ENCODE peak calls at places on chromosomes 7 and 10, in nine cellular contexts. I is GM20000; L is NB4; U is activated CD8-positive, alpha-beta memory T cell treated with anti-CD3 and anti-CD28 coated beads for 4 hours; M is HEK293T; O is stimulated activated naive CD8-positive, alpha-beta T cell treated with anti-CD3 and anti-CD28 coated beads, Interleukin-15, Interleukin-2, amounts not matched to agents 100 U/mL and 50 U/mL, for 24 hours; W is OCI-M1; C is brain microvascular endothelial cell; P is BJ. Z is an unnamed sample.

GRCh38 chr7:140153666-140154161 is 23.1 kb downstream of the KDM7A start:
- DNase-seq in I (peak), L (no peak), U (no peak), M (no peak), O (no peak), W (no peak), C (no peak), P (no peak), Z (no peak)

GRCh38 chr7:42010751-42011150 is 226.3 kb downstream of the GLI3 start:
- DNase-seq in I (no peak), L (no peak), U (no peak), M (no peak), O (no peak), W (no peak), C (no peak), P (peak), Z (no peak)

GRCh38 chr7:36820527-36821170 is 96.4 kb upstream of the AOAH start:
- DNase-seq in I (no peak), L (no peak), U (no peak), M (no peak), O (no peak), W (no peak), C (no peak), P (no peak), Z (no peak)

GRCh38 chr10:117552759-117553158 is 10.2 kb downstream of the EMX2 start:
- DNase-seq in I (no peak), L (no peak), U (no peak), M (no peak), O (no peak), W (no peak), C (no peak), P (no peak), Z (no peak)

GRCh38 chr7:103150192-103150591 is 1.3 kb upstream of the NAPEPLD start:
- DNase-seq in I (no peak), L (peak), U (no peak), M (no peak), O (no peak), W (peak), C (no peak), P (no peak), Z (no peak)

GRCh38 chr7:124724079-124724478 is 41.5 kb downstream of the GPR37 start:
- DNase-seq in I (no peak), L (no peak), U (no peak), M (no peak), O (no peak), W (no peak), C (no peak), P (no peak), Z (no peak)

GRCh38 chr7:20591086-20591485 is 24.4 kb upstream of the ABCB5 start:
- DNase-seq in I (no peak), L (no peak), U (no peak), M (no peak), O (no peak), W (no peak), C (no peak), P (no peak), Z (no peak)

GRCh38 chr10:116770281-116770680 is 27.9 kb upstream of the HSPA12A start:
- DNase-seq in I (no peak), L (no peak), U (no peak), M (no peak), O (no peak), W (no peak), C (no peak), P (no peak), Z (no peak)

GRCh38 chr10:78779339-78779955 is 289.3 kb upstream of the ZMIZ1 start:
- DNase-seq in I (no peak), L (no peak), U (no peak), M (no peak), O (no peak), W (no peak), C (no peak), P (no peak), Z (peak)

GRCh38 chr10:70528726-70529362 is 50.3 kb downstream of the PALD1 start:
- DNase-seq in I (no peak), L (peak), U (no peak), M (peak), O (no peak), W (peak), C (peak), P (no peak), Z (peak)

GRCh38 chr10:121518321-121518720 is 79.9 kb downstream of the FGFR2 start:
- DNase-seq in I (no peak), L (no peak), U (no peak), M (no peak), O (no peak), W (no peak), C (no peak), P (no peak), Z (no peak)

GRCh38 chr7:1536768-1537630 is 6.5 kb downstream of the MAFK start:
- DNase-seq in I (no peak), L (no peak), U (no peak), M (peak), O (no peak), W (no peak), C (peak), P (peak), Z (peak)

GRCh38 chr7:101870361-101871062 is 53.1 kb downstream of the CUX1 start:
- DNase-seq in I (peak), L (no peak), U (no peak), M (no peak), O (no peak), W (no peak), C (no peak), P (no peak), Z (no peak)

GRCh38 chr10:68303849-68304412 is 27.9 kb upstream of the HNRNPH3 start:
- DNase-seq in I (no peak), L (no peak), U (no peak), M (no peak), O (no peak), W (no peak), C (no peak), P (no peak), Z (no peak)

GRCh38 chr7:157947504-157947903 is 610.7 kb downstream of the DNAJB6 start:
- DNase-seq in I (no peak), L (no peak), U (no peak), M (no peak), O (no peak), W (no peak), C (no peak), P (no peak), Z (no peak)

GRCh38 chr10:46264737-46265368 is 21.9 kb upstream of the ANTXRL start:
- DNase-seq in I (no peak), L (no peak), U (no peak), M (no peak), O (no peak), W (no peak), C (no peak), P (no peak), Z (no peak)

GRCh38 chr10:54469587-54470323 is 331.3 kb downstream of the PCDH15 start:
- DNase-seq in I (peak), L (no peak), U (no peak), M (no peak), O (no peak), W (peak), C (no peak), P (no peak), Z (peak)

GRCh38 chr7:73482746-73483145 is 39.3 kb downstream of the BAZ1B start:
- DNase-seq in I (no peak), L (no peak), U (no peak), M (peak), O (no peak), W (no peak), C (peak), P (no peak), Z (no peak)

GRCh38 chr7:132996581-132997242 is 85.2 kb downstream of the CHCHD3 start:
- DNase-seq in I (no peak), L (no peak), U (no peak), M (no peak), O (no peak), W (no peak), C (no peak), P (no peak), Z (no peak)

GRCh38 chr7:149683191-149683590 is 90.2 kb downstream of the ZNF467 start:
- DNase-seq in I (no peak), L (no peak), U (no peak), M (no peak), O (no peak), W (no peak), C (no peak), P (no peak), Z (no peak)

GRCh38 chr10:2839081-2839725 is 228.1 kb upstream of the PFKP start:
- DNase-seq in I (peak), L (peak), U (no peak), M (peak), O (peak), W (peak), C (no peak), P (no peak), Z (peak)

GRCh38 chr10:7520496-7521485 is 110.0 kb upstream of the SFMBT2 start:
- DNase-seq in I (peak), L (no peak), U (no peak), M (no peak), O (no peak), W (no peak), C (no peak), P (no peak), Z (no peak)

GRCh38 chr7:7595451-7595850 is 28.8 kb downstream of the MIOS start:
- DNase-seq in I (no peak), L (peak), U (no peak), M (peak), O (no peak), W (peak), C (no peak), P (no peak), Z (peak)

GRCh38 chr7:44279731-44280505 is 45.5 kb downstream of the CAMK2B start:
- DNase-seq in I (no peak), L (no peak), U (no peak), M (no peak), O (no peak), W (no peak), C (no peak), P (no peak), Z (no peak)

GRCh38 chr7:125046767-125047166 is 117.1 kb upstream of the POT1 start:
- DNase-seq in I (no peak), L (no peak), U (no peak), M (no peak), O (no peak), W (no peak), C (no peak), P (no peak), Z (no peak)

GRCh38 chr10:83648184-83648583 is 491.1 kb upstream of the GHITM start:
- DNase-seq in I (no peak), L (no peak), U (no peak), M (no peak), O (no peak), W (no peak), C (no peak), P (no peak), Z (no peak)

GRCh38 chr7:155856656-155857055 is 44.4 kb upstream of the SHH start:
- DNase-seq in I (no peak), L (no peak), U (no peak), M (no peak), O (no peak), W (no peak), C (no peak), P (no peak), Z (no peak)

GRCh38 chr7:105769951-105770628 is 106.3 kb downstream of the ATXN7L1 start:
- DNase-seq in I (peak), L (peak), U (no peak), M (no peak), O (no peak), W (no peak), C (no peak), P (no peak), Z (no peak)

GRCh38 chr7:79734158-79734557 is 280.7 kb upstream of the MAGI2 start:
- DNase-seq in I (no peak), L (no peak), U (no peak), M (no peak), O (no peak), W (no peak), C (no peak), P (no peak), Z (no peak)

GRCh38 chr10:1938317-1938716 is 201.0 kb upstream of the ADARB2 start:
- DNase-seq in I (no peak), L (peak), U (peak), M (no peak), O (peak), W (no peak), C (no peak), P (no peak), Z (peak)

GRCh38 chr10:22320591-22321155 is at the start of gene BMI1:
- DNase-seq in I (peak), L (peak), U (no peak), M (peak), O (peak), W (peak), C (peak), P (no peak), Z (peak)

GRCh38 chr7:11078242-11078834 is 104.7 kb downstream of the PHF14 start:
- DNase-seq in I (no peak), L (no peak), U (no peak), M (no peak), O (no peak), W (no peak), C (no peak), P (no peak), Z (no peak)

GRCh38 chr10:124632064-124632531 is 112.1 kb downstream of the FAM53B start:
- DNase-seq in I (no peak), L (peak), U (no peak), M (no peak), O (peak), W (peak), C (no peak), P (no peak), Z (no peak)

GRCh38 chr7:88331322-88331721 is 24.6 kb upstream of the STEAP4 start:
- DNase-seq in I (no peak), L (no peak), U (no peak), M (no peak), O (no peak), W (no peak), C (no peak), P (no peak), Z (no peak)

GRCh38 chr10:21355591-21356011 is 169.9 kb downstream of the SKIDA1 start:
- DNase-seq in I (no peak), L (no peak), U (no peak), M (no peak), O (no peak), W (no peak), C (no peak), P (no peak), Z (no peak)

GRCh38 chr7:155562106-155562505 is 15.7 kb upstream of the CNPY1 start:
- DNase-seq in I (no peak), L (no peak), U (no peak), M (no peak), O (no peak), W (no peak), C (no peak), P (no peak), Z (no peak)

GRCh38 chr10:124197301-124198148 is 104.1 kb upstream of the CHST15 start:
- DNase-seq in I (no peak), L (no peak), U (no peak), M (no peak), O (no peak), W (no peak), C (no peak), P (no peak), Z (no peak)

GRCh38 chr7:23306936-23307521 is 7.9 kb downstream of the MALSU1 start:
- DNase-seq in I (no peak), L (no peak), U (no peak), M (no peak), O (no peak), W (no peak), C (no peak), P (no peak), Z (no peak)

GRCh38 chr7:105602325-105603305 is 21.3 kb upstream of the EFCAB10 start:
- DNase-seq in I (no peak), L (no peak), U (no peak), M (no peak), O (no peak), W (no peak), C (no peak), P (no peak), Z (no peak)